ENCODE peak calls at places on chromosomes 16 and 17, in eight cellular contexts. One of them, this sample, is unnamed.

GRCh38 chr16:73420244-73421040 is 372.5 kb upstream of the ZFHX3 start:
- DNase-seq in RPMI8226: no peak
- DNase-seq in lung: no peak
- DNase-seq in A549: peak
- DNase-seq in thoracic aorta: no peak
- DNase-seq in left lung: no peak
- DNase-seq in NCI-H345: no peak
- DNase-seq in KG1: no peak
- DNase-seq in this sample: no peak

GRCh38 chr17:1108560-1108809 is 71.3 kb downstream of the ABR start:
- DNase-seq in RPMI8226: no peak
- DNase-seq in lung: no peak
- DNase-seq in A549: no peak
- DNase-seq in thoracic aorta: no peak
- DNase-seq in left lung: no peak
- DNase-seq in NCI-H345: no peak
- DNase-seq in KG1: no peak
- DNase-seq in this sample: no peak

GRCh38 chr16:14013571-14014283 is 57.4 kb upstream of the MRTFB start:
- DNase-seq in RPMI8226: no peak
- DNase-seq in lung: peak
- DNase-seq in A549: peak
- DNase-seq in thoracic aorta: peak
- DNase-seq in left lung: no peak
- DNase-seq in NCI-H345: peak
- DNase-seq in KG1: no peak
- DNase-seq in this sample: no peak

GRCh38 chr16:22685162-22685830 is 128.7 kb upstream of the HS3ST2 start:
- DNase-seq in RPMI8226: no peak
- DNase-seq in lung: peak
- DNase-seq in A549: no peak
- DNase-seq in thoracic aorta: peak
- DNase-seq in left lung: no peak
- DNase-seq in NCI-H345: no peak
- DNase-seq in KG1: no peak
- DNase-seq in this sample: no peak

GRCh38 chr17:1226308-1226707 is 43.9 kb upstream of the BHLHA9 start:
- DNase-seq in RPMI8226: no peak
- DNase-seq in lung: no peak
- DNase-seq in A549: no peak
- DNase-seq in thoracic aorta: no peak
- DNase-seq in left lung: no peak
- DNase-seq in NCI-H345: no peak
- DNase-seq in KG1: no peak
- DNase-seq in this sample: no peak

GRCh38 chr16:64983226-64983625 is 138.6 kb downstream of the CDH11 start:
- DNase-seq in RPMI8226: peak
- DNase-seq in lung: no peak
- DNase-seq in A549: no peak
- DNase-seq in thoracic aorta: no peak
- DNase-seq in left lung: no peak
- DNase-seq in NCI-H345: no peak
- DNase-seq in KG1: no peak
- DNase-seq in this sample: no peak

GRCh38 chr17:46025510-46025909 is 26.5 kb downstream of the STH start:
- DNase-seq in RPMI8226: no peak
- DNase-seq in lung: no peak
- DNase-seq in A549: no peak
- DNase-seq in thoracic aorta: no peak
- DNase-seq in left lung: no peak
- DNase-seq in NCI-H345: no peak
- DNase-seq in KG1: no peak
- DNase-seq in this sample: no peak

GRCh38 chr17:44794699-44795413 is 35.2 kb downstream of the GJC1 start:
- DNase-seq in RPMI8226: no peak
- DNase-seq in lung: no peak
- DNase-seq in A549: peak
- DNase-seq in thoracic aorta: no peak
- DNase-seq in left lung: no peak
- DNase-seq in NCI-H345: no peak
- DNase-seq in KG1: peak
- DNase-seq in this sample: no peak

GRCh38 chr17:69605571-69605970 is 191.1 kb downstream of the MAP2K6 start:
- DNase-seq in RPMI8226: no peak
- DNase-seq in lung: no peak
- DNase-seq in A549: no peak
- DNase-seq in thoracic aorta: no peak
- DNase-seq in left lung: no peak
- DNase-seq in NCI-H345: no peak
- DNase-seq in KG1: no peak
- DNase-seq in this sample: no peak

GRCh38 chr16:87926246-87927194 is 9.8 kb downstream of the CA5A start:
- DNase-seq in RPMI8226: peak
- DNase-seq in lung: no peak
- DNase-seq in A549: no peak
- DNase-seq in thoracic aorta: no peak
- DNase-seq in left lung: peak
- DNase-seq in NCI-H345: peak
- DNase-seq in KG1: no peak
- DNase-seq in this sample: no peak

GRCh38 chr16:84292032-84292431 is 2.6 kb upstream of the WFDC1 start:
- DNase-seq in RPMI8226: no peak
- DNase-seq in lung: no peak
- DNase-seq in A549: no peak
- DNase-seq in thoracic aorta: no peak
- DNase-seq in left lung: no peak
- DNase-seq in NCI-H345: peak
- DNase-seq in KG1: no peak
- DNase-seq in this sample: no peak

GRCh38 chr16:2817496-2818277 is 650 bp downstream of the PRSS21 start:
- DNase-seq in RPMI8226: no peak
- DNase-seq in lung: no peak
- DNase-seq in A549: no peak
- DNase-seq in thoracic aorta: no peak
- DNase-seq in left lung: no peak
- DNase-seq in NCI-H345: no peak
- DNase-seq in KG1: no peak
- DNase-seq in this sample: no peak